ENCODE peak calls at places on chromosomes 13 and 19, in five cellular contexts. One of them, this sample, is unnamed.

GRCh38 chr19:49954933-49955332 is 6.0 kb downstream of the SIGLEC11 start:
- DNase-seq in dermis blood vessel endothelial cell: peak
- DNase-seq in stimulated activated CD4-positive, alpha-beta T cell treated with anti-CD3 and anti-CD28 coated beads, Interleukin-1b, Interleukin-23, amount 100 ng/mL, for 24 hours: no peak
- DNase-seq in tibial artery: peak
- DNase-seq in foreskin keratinocyte: no peak
- DNase-seq in this sample: no peak

GRCh38 chr19:35305181-35305580 is 13.2 kb downstream of the MAG start:
- DNase-seq in tibial artery: no peak
- DNase-seq in foreskin keratinocyte: no peak
- DNase-seq in stimulated activated CD4-positive, alpha-beta T cell treated with anti-CD3 and anti-CD28 coated beads, Interleukin-1b, Interleukin-23, amount 100 ng/mL, for 24 hours: no peak
- DNase-seq in dermis blood vessel endothelial cell: no peak
- DNase-seq in this sample: no peak

GRCh38 chr13:27481766-27482165 is 31.4 kb upstream of the MTIF3 start:
- DNase-seq in stimulated activated CD4-positive, alpha-beta T cell treated with anti-CD3 and anti-CD28 coated beads, Interleukin-1b, Interleukin-23, amount 100 ng/mL, for 24 hours: peak
- DNase-seq in foreskin keratinocyte: peak
- DNase-seq in dermis blood vessel endothelial cell: peak
- DNase-seq in tibial artery: no peak
- DNase-seq in this sample: no peak

GRCh38 chr19:55101261-55101660 is 16.2 kb downstream of the PPP1R12C start:
- DNase-seq in stimulated activated CD4-positive, alpha-beta T cell treated with anti-CD3 and anti-CD28 coated beads, Interleukin-1b, Interleukin-23, amount 100 ng/mL, for 24 hours: no peak
- DNase-seq in foreskin keratinocyte: no peak
- DNase-seq in dermis blood vessel endothelial cell: no peak
- DNase-seq in tibial artery: no peak
- DNase-seq in this sample: no peak

GRCh38 chr19:5923356-5923755 is 9.3 kb downstream of the CAPS start:
- DNase-seq in dermis blood vessel endothelial cell: no peak
- DNase-seq in foreskin keratinocyte: no peak
- DNase-seq in stimulated activated CD4-positive, alpha-beta T cell treated with anti-CD3 and anti-CD28 coated beads, Interleukin-1b, Interleukin-23, amount 100 ng/mL, for 24 hours: no peak
- DNase-seq in tibial artery: no peak
- DNase-seq in this sample: no peak

GRCh38 chr13:27599845-27600553 is 20.3 kb downstream of the LNX2 start:
- DNase-seq in tibial artery: no peak
- DNase-seq in dermis blood vessel endothelial cell: peak
- DNase-seq in foreskin keratinocyte: peak
- DNase-seq in stimulated activated CD4-positive, alpha-beta T cell treated with anti-CD3 and anti-CD28 coated beads, Interleukin-1b, Interleukin-23, amount 100 ng/mL, for 24 hours: no peak
- DNase-seq in this sample: no peak

GRCh38 chr13:43908156-43909126 is 28.7 kb downstream of the LACC1 start:
- DNase-seq in tibial artery: no peak
- DNase-seq in foreskin keratinocyte: peak
- DNase-seq in stimulated activated CD4-positive, alpha-beta T cell treated with anti-CD3 and anti-CD28 coated beads, Interleukin-1b, Interleukin-23, amount 100 ng/mL, for 24 hours: no peak
- DNase-seq in dermis blood vessel endothelial cell: peak
- DNase-seq in this sample: peak

GRCh38 chr19:41344162-41344561 is 9.6 kb downstream of the TGFB1 start:
- DNase-seq in stimulated activated CD4-positive, alpha-beta T cell treated with anti-CD3 and anti-CD28 coated beads, Interleukin-1b, Interleukin-23, amount 100 ng/mL, for 24 hours: no peak
- DNase-seq in foreskin keratinocyte: no peak
- DNase-seq in tibial artery: no peak
- DNase-seq in dermis blood vessel endothelial cell: no peak
- DNase-seq in this sample: no peak

GRCh38 chr13:25864936-25865335 is 186.9 kb downstream of the SHISA2 start:
- DNase-seq in stimulated activated CD4-positive, alpha-beta T cell treated with anti-CD3 and anti-CD28 coated beads, Interleukin-1b, Interleukin-23, amount 100 ng/mL, for 24 hours: no peak
- DNase-seq in dermis blood vessel endothelial cell: no peak
- DNase-seq in tibial artery: no peak
- DNase-seq in foreskin keratinocyte: no peak
- DNase-seq in this sample: no peak

GRCh38 chr13:85970727-85971126 is 171.5 kb upstream of the SLITRK6 start:
- DNase-seq in dermis blood vessel endothelial cell: no peak
- DNase-seq in stimulated activated CD4-positive, alpha-beta T cell treated with anti-CD3 and anti-CD28 coated beads, Interleukin-1b, Interleukin-23, amount 100 ng/mL, for 24 hours: no peak
- DNase-seq in tibial artery: no peak
- DNase-seq in foreskin keratinocyte: no peak
- DNase-seq in this sample: no peak

GRCh38 chr13:43425234-43425633 is 361.5 kb downstream of the ENOX1 start:
- DNase-seq in stimulated activated CD4-positive, alpha-beta T cell treated with anti-CD3 and anti-CD28 coated beads, Interleukin-1b, Interleukin-23, amount 100 ng/mL, for 24 hours: no peak
- DNase-seq in tibial artery: no peak
- DNase-seq in foreskin keratinocyte: no peak
- DNase-seq in dermis blood vessel endothelial cell: no peak
- DNase-seq in this sample: no peak